ENCODE peak calls at places on chromosomes 6 and 20, in seven cellular contexts. One of them, this sample, is unnamed.

GRCh38 chr20:21265457-21266190 is 37.5 kb upstream of the XRN2 start:
- DNase-seq in CD8-positive, alpha-beta T cell: no peak
- DNase-seq in effector memory CD4-positive, alpha-beta T cell: no peak
- DNase-seq in psoas muscle: no peak
- DNase-seq in AG04450: no peak
- DNase-seq in H9: no peak
- DNase-seq in RWPE1: no peak
- DNase-seq in this sample: no peak

GRCh38 chr6:71385111-71385822 is 96.7 kb downstream of the OGFRL1 start:
- DNase-seq in AG04450: no peak
- DNase-seq in H9: no peak
- DNase-seq in effector memory CD4-positive, alpha-beta T cell: no peak
- DNase-seq in RWPE1: no peak
- DNase-seq in CD8-positive, alpha-beta T cell: no peak
- DNase-seq in psoas muscle: no peak
- DNase-seq in this sample: no peak

GRCh38 chr20:47917549-47918070 is 132.3 kb upstream of the SULF2 start:
- DNase-seq in AG04450: no peak
- DNase-seq in RWPE1: no peak
- DNase-seq in CD8-positive, alpha-beta T cell: no peak
- DNase-seq in effector memory CD4-positive, alpha-beta T cell: no peak
- DNase-seq in psoas muscle: no peak
- DNase-seq in H9: no peak
- DNase-seq in this sample: no peak

GRCh38 chr6:47690791-47691190 is 7.6 kb upstream of the ADGRF4 start:
- DNase-seq in H9: no peak
- DNase-seq in RWPE1: no peak
- DNase-seq in psoas muscle: no peak
- DNase-seq in CD8-positive, alpha-beta T cell: no peak
- DNase-seq in effector memory CD4-positive, alpha-beta T cell: no peak
- DNase-seq in AG04450: no peak
- DNase-seq in this sample: no peak

GRCh38 chr6:155595264-155595663 is 139.6 kb upstream of the NOX3 start:
- DNase-seq in CD8-positive, alpha-beta T cell: no peak
- DNase-seq in AG04450: no peak
- DNase-seq in psoas muscle: no peak
- DNase-seq in H9: no peak
- DNase-seq in effector memory CD4-positive, alpha-beta T cell: no peak
- DNase-seq in RWPE1: no peak
- DNase-seq in this sample: no peak

GRCh38 chr6:6008648-6009421 is 2.1 kb upstream of the NRN1 start:
- DNase-seq in psoas muscle: peak
- DNase-seq in H9: peak
- DNase-seq in effector memory CD4-positive, alpha-beta T cell: no peak
- DNase-seq in AG04450: no peak
- DNase-seq in RWPE1: peak
- DNase-seq in CD8-positive, alpha-beta T cell: no peak
- DNase-seq in this sample: peak

GRCh38 chr20:58169441-58169840 is 59.0 kb downstream of the ANKRD60 start:
- DNase-seq in RWPE1: no peak
- DNase-seq in AG04450: no peak
- DNase-seq in effector memory CD4-positive, alpha-beta T cell: no peak
- DNase-seq in H9: no peak
- DNase-seq in CD8-positive, alpha-beta T cell: no peak
- DNase-seq in psoas muscle: no peak
- DNase-seq in this sample: no peak

GRCh38 chr20:2659547-2659946 is 4.5 kb downstream of the IDH3B start:
- DNase-seq in effector memory CD4-positive, alpha-beta T cell: no peak
- DNase-seq in CD8-positive, alpha-beta T cell: no peak
- DNase-seq in RWPE1: no peak
- DNase-seq in AG04450: no peak
- DNase-seq in psoas muscle: no peak
- DNase-seq in H9: no peak
- DNase-seq in this sample: no peak

GRCh38 chr20:6663751-6664388 is 103.6 kb upstream of the BMP2 start:
- DNase-seq in RWPE1: peak
- DNase-seq in H9: no peak
- DNase-seq in effector memory CD4-positive, alpha-beta T cell: no peak
- DNase-seq in psoas muscle: no peak
- DNase-seq in CD8-positive, alpha-beta T cell: no peak
- DNase-seq in AG04450: no peak
- DNase-seq in this sample: no peak

GRCh38 chr6:133198725-133199124 is 42.4 kb upstream of the EYA4 start:
- DNase-seq in effector memory CD4-positive, alpha-beta T cell: no peak
- DNase-seq in H9: no peak
- DNase-seq in psoas muscle: no peak
- DNase-seq in RWPE1: peak
- DNase-seq in AG04450: no peak
- DNase-seq in CD8-positive, alpha-beta T cell: no peak
- DNase-seq in this sample: no peak

GRCh38 chr6:145929037-145929633 is 35.0 kb downstream of the SHPRH start:
- DNase-seq in AG04450: peak
- DNase-seq in CD8-positive, alpha-beta T cell: no peak
- DNase-seq in effector memory CD4-positive, alpha-beta T cell: no peak
- DNase-seq in H9: no peak
- DNase-seq in psoas muscle: no peak
- DNase-seq in RWPE1: peak
- DNase-seq in this sample: peak

GRCh38 chr6:145051661-145052060 is 683.7 kb downstream of the EPM2A start:
- DNase-seq in RWPE1: no peak
- DNase-seq in CD8-positive, alpha-beta T cell: no peak
- DNase-seq in H9: no peak
- DNase-seq in AG04450: no peak
- DNase-seq in effector memory CD4-positive, alpha-beta T cell: no peak
- DNase-seq in psoas muscle: no peak
- DNase-seq in this sample: no peak

GRCh38 chr6:42790549-42791181 is 8.8 kb downstream of the BICRAL start:
- DNase-seq in AG04450: no peak
- DNase-seq in H9: peak
- DNase-seq in CD8-positive, alpha-beta T cell: no peak
- DNase-seq in effector memory CD4-positive, alpha-beta T cell: no peak
- DNase-seq in psoas muscle: no peak
- DNase-seq in RWPE1: no peak
- DNase-seq in this sample: peak
- H3K27ac ChIP-seq in AG04450: peak
- H3K27ac ChIP-seq in H9: no peak
- H3K27ac ChIP-seq in CD8-positive, alpha-beta T cell: peak
- H3K27ac ChIP-seq in effector memory CD4-positive, alpha-beta T cell: peak
- H3K27ac ChIP-seq in psoas muscle: peak
- H3K27ac ChIP-seq in RWPE1: peak
- H3K27ac ChIP-seq in this sample: peak

GRCh38 chr6:98574991-98575390 is 259.4 kb upstream of the POU3F2 start:
- DNase-seq in effector memory CD4-positive, alpha-beta T cell: no peak
- DNase-seq in CD8-positive, alpha-beta T cell: no peak
- DNase-seq in AG04450: no peak
- DNase-seq in H9: no peak
- DNase-seq in psoas muscle: no peak
- DNase-seq in RWPE1: no peak
- DNase-seq in this sample: no peak
- H3K27ac ChIP-seq in effector memory CD4-positive, alpha-beta T cell: no peak
- H3K27ac ChIP-seq in CD8-positive, alpha-beta T cell: no peak
- H3K27ac ChIP-seq in AG04450: no peak
- H3K27ac ChIP-seq in H9: no peak
- H3K27ac ChIP-seq in psoas muscle: no peak
- H3K27ac ChIP-seq in RWPE1: no peak
- H3K27ac ChIP-seq in this sample: no peak

GRCh38 chr20:25279403-25279802 is 31.5 kb downstream of the PYGB start:
- DNase-seq in AG04450: no peak
- DNase-seq in H9: no peak
- DNase-seq in CD8-positive, alpha-beta T cell: no peak
- DNase-seq in effector memory CD4-positive, alpha-beta T cell: no peak
- DNase-seq in psoas muscle: no peak
- DNase-seq in RWPE1: no peak
- DNase-seq in this sample: no peak
- H3K27ac ChIP-seq in AG04450: no peak
- H3K27ac ChIP-seq in H9: no peak
- H3K27ac ChIP-seq in CD8-positive, alpha-beta T cell: no peak
- H3K27ac ChIP-seq in effector memory CD4-positive, alpha-beta T cell: no peak
- H3K27ac ChIP-seq in psoas muscle: no peak
- H3K27ac ChIP-seq in RWPE1: peak
- H3K27ac ChIP-seq in this sample: no peak

DNA sequence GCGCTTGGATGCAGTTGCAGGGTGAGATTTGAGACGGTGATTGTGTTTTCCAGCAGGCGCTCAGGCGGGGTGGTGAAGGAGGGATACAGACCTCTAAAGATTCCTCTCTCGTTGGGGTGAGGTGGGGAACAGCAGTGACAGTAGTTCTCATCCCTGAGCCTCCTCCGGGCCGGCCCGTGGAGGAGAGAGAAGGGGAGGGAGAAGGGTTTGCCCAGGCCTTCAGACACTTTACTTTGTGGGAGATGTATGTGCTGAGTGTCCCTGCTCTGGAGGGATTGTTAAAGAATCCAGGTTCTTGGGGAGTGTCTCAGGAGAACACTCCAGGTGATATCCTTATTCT is 41.0 kb downstream of the PSMB9 start:
- DNase-seq in RWPE1: no peak
- DNase-seq in H9: no peak
- DNase-seq in psoas muscle: no peak
- DNase-seq in effector memory CD4-positive, alpha-beta T cell: no peak
- DNase-seq in AG04450: no peak
- DNase-seq in CD8-positive, alpha-beta T cell: no peak
- DNase-seq in this sample: no peak
- H3K27ac ChIP-seq in RWPE1: peak
- H3K27ac ChIP-seq in H9: no peak
- H3K27ac ChIP-seq in psoas muscle: peak
- H3K27ac ChIP-seq in effector memory CD4-positive, alpha-beta T cell: peak
- H3K27ac ChIP-seq in AG04450: no peak
- H3K27ac ChIP-seq in CD8-positive, alpha-beta T cell: peak
- H3K27ac ChIP-seq in this sample: peak

DNA sequence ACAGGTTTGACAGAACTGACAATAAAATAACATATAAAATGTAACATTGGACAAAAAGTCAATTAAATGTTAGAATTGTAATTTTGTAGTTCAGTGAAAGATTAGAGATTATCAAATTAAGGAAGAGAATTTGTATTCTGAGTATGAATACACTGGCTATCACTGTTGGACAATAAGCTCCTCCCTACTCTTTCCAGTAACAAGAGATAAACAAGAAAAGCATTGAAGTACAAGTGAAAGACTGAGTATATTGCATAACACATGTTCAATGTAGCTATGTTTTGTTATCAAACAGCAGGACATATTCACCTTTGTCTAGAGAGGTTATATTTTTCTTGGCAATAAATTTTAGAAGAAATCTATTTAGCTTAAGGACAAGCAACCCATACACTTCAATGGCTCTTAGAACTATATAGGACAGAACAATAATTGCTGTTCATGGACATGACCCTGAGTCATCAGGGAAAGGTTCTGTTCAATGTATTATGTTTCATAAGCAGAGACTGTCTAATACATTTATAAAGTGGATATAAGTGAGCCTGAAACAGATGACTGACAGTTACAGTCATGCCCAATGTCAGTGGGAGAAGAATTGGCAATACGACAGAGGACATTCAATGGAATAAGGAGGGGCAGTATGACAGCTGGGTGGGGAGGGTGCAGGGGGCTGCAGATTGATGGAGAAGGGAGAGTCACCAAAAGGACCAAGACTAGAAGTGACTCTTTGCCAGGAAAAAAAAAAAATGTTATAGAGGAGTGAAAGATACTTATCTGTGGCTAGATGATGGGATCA is 520.4 kb downstream of the FRK start:
- DNase-seq in AG04450: no peak
- DNase-seq in effector memory CD4-positive, alpha-beta T cell: no peak
- DNase-seq in psoas muscle: no peak
- DNase-seq in H9: no peak
- DNase-seq in CD8-positive, alpha-beta T cell: no peak
- DNase-seq in RWPE1: no peak
- DNase-seq in this sample: no peak
- H3K27ac ChIP-seq in AG04450: no peak
- H3K27ac ChIP-seq in effector memory CD4-positive, alpha-beta T cell: no peak
- H3K27ac ChIP-seq in psoas muscle: no peak
- H3K27ac ChIP-seq in H9: no peak
- H3K27ac ChIP-seq in CD8-positive, alpha-beta T cell: no peak
- H3K27ac ChIP-seq in RWPE1: no peak
- H3K27ac ChIP-seq in this sample: no peak

GRCh38 chr6:42315991-42316378 is 98.3 kb upstream of the MRPS10 start:
- DNase-seq in AG04450: peak
- DNase-seq in RWPE1: peak
- DNase-seq in effector memory CD4-positive, alpha-beta T cell: no peak
- DNase-seq in CD8-positive, alpha-beta T cell: no peak
- DNase-seq in psoas muscle: no peak
- DNase-seq in H9: peak
- DNase-seq in this sample: no peak

GRCh38 chr6:42316981-42317380 is 99.3 kb upstream of the MRPS10 start:
- DNase-seq in CD8-positive, alpha-beta T cell: no peak
- DNase-seq in effector memory CD4-positive, alpha-beta T cell: no peak
- DNase-seq in AG04450: no peak
- DNase-seq in RWPE1: no peak
- DNase-seq in psoas muscle: no peak
- DNase-seq in H9: no peak
- DNase-seq in this sample: no peak

GRCh38 chr6:42315220-42315990 is 97.7 kb upstream of the MRPS10 start:
- DNase-seq in AG04450: no peak
- DNase-seq in effector memory CD4-positive, alpha-beta T cell: no peak
- DNase-seq in CD8-positive, alpha-beta T cell: no peak
- DNase-seq in psoas muscle: no peak
- DNase-seq in H9: no peak
- DNase-seq in RWPE1: no peak
- DNase-seq in this sample: no peak

GRCh38 chr6:42314571-42314950 is 96.9 kb upstream of the MRPS10 start:
- DNase-seq in H9: no peak
- DNase-seq in CD8-positive, alpha-beta T cell: no peak
- DNase-seq in effector memory CD4-positive, alpha-beta T cell: no peak
- DNase-seq in AG04450: no peak
- DNase-seq in RWPE1: no peak
- DNase-seq in psoas muscle: no peak
- DNase-seq in this sample: no peak

DNA sequence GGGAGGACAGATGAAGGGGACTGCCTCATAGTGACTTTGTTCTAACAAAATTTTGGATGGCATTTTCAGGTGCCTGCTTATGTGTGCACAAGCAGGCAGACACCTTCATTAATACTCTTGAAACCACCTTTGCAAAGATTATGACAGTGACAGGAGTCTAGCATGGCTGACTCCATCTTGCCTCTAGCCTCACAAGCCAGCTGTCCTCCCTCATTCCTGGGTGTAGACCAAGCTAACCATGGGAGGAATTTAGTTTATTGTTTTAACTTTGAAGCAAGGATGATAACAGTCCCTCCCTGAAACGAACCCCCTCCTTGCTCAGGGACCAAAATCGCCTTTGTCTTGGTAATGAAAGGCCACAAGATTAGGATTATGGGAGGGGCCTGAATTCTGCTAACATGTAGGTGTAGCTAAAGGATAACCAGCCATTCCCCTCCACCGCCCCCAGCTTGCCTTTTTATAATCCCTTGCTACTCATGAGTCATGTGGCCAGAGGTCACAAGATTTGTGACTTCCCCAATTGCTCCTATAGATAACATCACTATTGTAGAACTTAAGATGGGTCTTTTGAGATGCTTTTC is 98.8 kb upstream of the MRPS10 start:
- DNase-seq in psoas muscle: no peak
- DNase-seq in effector memory CD4-positive, alpha-beta T cell: no peak
- DNase-seq in CD8-positive, alpha-beta T cell: no peak
- DNase-seq in RWPE1: no peak
- DNase-seq in H9: no peak
- DNase-seq in AG04450: peak
- DNase-seq in this sample: peak
- H3K27ac ChIP-seq in psoas muscle: no peak
- H3K27ac ChIP-seq in effector memory CD4-positive, alpha-beta T cell: no peak
- H3K27ac ChIP-seq in CD8-positive, alpha-beta T cell: no peak
- H3K27ac ChIP-seq in RWPE1: peak
- H3K27ac ChIP-seq in H9: peak
- H3K27ac ChIP-seq in AG04450: peak
- H3K27ac ChIP-seq in this sample: no peak